ENCODE peak calls at places on chromosomes 7 and 10, in nine cellular contexts. V is fibroblast of mammary gland; F is EL; J is tibial artery; Z is activated CD4-positive, alpha-beta T cell treated with anti-CD3 and anti-CD28 coated beads for 24 hours; X is brain microvascular endothelial cell; B is heart left ventricle; T is Calu3; D is bronchial epithelial cell. N is an unnamed sample.

GRCh38 chr7:93594250-93594649 is 19.7 kb upstream of the CALCR start:
- DNase-seq in D (no peak), X (no peak), T (no peak), Z (no peak), J (no peak), B (no peak), F (no peak), V (no peak), N (no peak)

GRCh38 chr7:77855371-77856083 is 57.0 kb downstream of the PHTF2 start:
- DNase-seq in X (no peak), J (no peak), B (peak), V (peak), Z (no peak), F (no peak), T (no peak), D (no peak), N (peak)

GRCh38 chr7:46215987-46216567 is 295.0 kb upstream of the IGFBP3 start:
- DNase-seq in Z (no peak), F (no peak), V (no peak), T (peak), B (peak), X (no peak), J (no peak), D (peak), N (no peak)

GRCh38 chr10:119025776-119026175 is 3.7 kb upstream of the NANOS1 start:
- DNase-seq in D (no peak), X (no peak), B (peak), V (no peak), F (no peak), T (no peak), Z (no peak), J (peak), N (no peak)

GRCh38 chr7:44196450-44196872 is 4.3 kb upstream of the YKT6 start:
- DNase-seq in X (peak), T (peak), B (no peak), V (peak), J (no peak), F (peak), Z (no peak), D (peak), N (peak)

GRCh38 chr10:116620423-116621400 is at the start of gene PNLIPRP2:
- DNase-seq in J (no peak), X (no peak), B (no peak), Z (no peak), F (no peak), V (no peak), D (no peak), T (no peak), N (no peak)

GRCh38 chr10:48511066-48511854 is 93.6 kb downstream of the ARHGAP22 start:
- DNase-seq in T (no peak), J (no peak), D (no peak), X (no peak), F (no peak), V (no peak), B (no peak), Z (no peak), N (no peak)

GRCh38 chr10:75407716-75408511 is 6.3 kb upstream of the ZNF503 start:
- DNase-seq in V (peak), T (no peak), Z (no peak), D (no peak), X (no peak), F (no peak), B (peak), J (peak), N (peak)

GRCh38 chr7:27303021-27303420 is 60.4 kb downstream of the EVX1 start:
- DNase-seq in F (no peak), D (peak), T (no peak), X (no peak), B (no peak), Z (no peak), J (no peak), V (peak), N (peak)

GRCh38 chr7:17781491-17782215 is 158.6 kb downstream of the SNX13 start:
- DNase-seq in F (peak), J (no peak), X (peak), T (peak), D (peak), V (peak), B (no peak), Z (no peak), N (peak)

GRCh38 chr10:108556176-108556575 is 1367.1 kb downstream of the XPNPEP1 start:
- DNase-seq in T (no peak), F (peak), D (no peak), Z (no peak), J (no peak), V (peak), B (no peak), X (no peak), N (peak)

GRCh38 chr7:26167293-26167934 is 15.4 kb downstream of the NFE2L3 start:
- DNase-seq in T (no peak), J (no peak), D (no peak), F (no peak), Z (no peak), X (no peak), V (no peak), B (no peak), N (no peak)

GRCh38 chr10:31304261-31304970 is 14.6 kb upstream of the ZEB1 start:
- DNase-seq in B (no peak), T (no peak), D (peak), X (no peak), V (peak), Z (no peak), F (no peak), J (no peak), N (peak)

GRCh38 chr10:87546221-87546620 is 41.5 kb downstream of the MINPP1 start:
- DNase-seq in F (peak), X (peak), D (no peak), T (no peak), J (no peak), Z (no peak), B (no peak), V (peak), N (no peak)

GRCh38 chr10:120832106-120832505 is 19.1 kb upstream of the WDR11 start:
- DNase-seq in J (no peak), X (peak), D (no peak), T (no peak), V (no peak), Z (no peak), F (no peak), B (no peak), N (no peak)